ENCODE peak calls at places on chromosome 2, in five cellular contexts. Y, R, U, K and Z are unnamed samples.

GRCh38 chr2:129751409-129751808 is 228.1 kb upstream of the RAB6C start:
- DNase-seq in Y (no peak), R (no peak), U (no peak), K (no peak), Z (no peak)

GRCh38 chr2:105576440-105577241 is 168.1 kb upstream of the NCK2 start:
- DNase-seq in Y (peak; percentile 73), R (peak; percentile 47), U (no peak), K (no peak), Z (no peak)

GRCh38 chr2:72082021-72082739 is 65.5 kb downstream of the CYP26B1 start:
- DNase-seq in Y (no peak), R (no peak), U (no peak), K (no peak), Z (no peak)

GRCh38 chr2:127086800-127087737 is 19.9 kb downstream of the BIN1 start:
- DNase-seq in Y (no peak), R (peak; percentile 79), U (no peak), K (peak; percentile 84), Z (no peak)

GRCh38 chr2:234305846-234306245 is 191.0 kb downstream of the ARL4C start:
- DNase-seq in Y (peak; percentile 60), R (no peak), U (no peak), K (no peak), Z (no peak)

GRCh38 chr2:101889460-101890098 is 102.2 kb upstream of the IL1R2 start:
- DNase-seq in Y (no peak), R (no peak), U (no peak), K (no peak), Z (no peak)

GRCh38 chr2:56132138-56132537 is 51.7 kb upstream of the CCDC85A start:
- DNase-seq in Y (peak; percentile 41), R (no peak), U (no peak), K (no peak), Z (no peak)

GRCh38 chr2:38497670-38498037 is 105.1 kb downstream of the HNRNPLL start:
- DNase-seq in Y (no peak), R (no peak), U (no peak), K (no peak), Z (no peak)

GRCh38 chr2:238848941-238849853 is 1.3 kb downstream of the TWIST2 start:
- DNase-seq in Y (no peak), R (no peak), U (no peak), K (no peak), Z (no peak)

GRCh38 chr2:225690153-225690552 is 290.6 kb downstream of the NYAP2 start:
- DNase-seq in Y (no peak), R (no peak), U (no peak), K (no peak), Z (no peak)

GRCh38 chr2:105974800-105975199 is 219.3 kb downstream of the UXS1 start:
- DNase-seq in Y (no peak), R (no peak), U (no peak), K (no peak), Z (no peak)

GRCh38 chr2:16002575-16002974 is 62.2 kb downstream of the MYCN start:
- DNase-seq in Y (no peak), R (no peak), U (no peak), K (no peak), Z (no peak)

GRCh38 chr2:62705859-62706720 is 577 bp downstream of the EHBP1 start:
- DNase-seq in Y (peak; percentile 12), R (peak; percentile 57), U (peak; percentile 77), K (peak; percentile 60), Z (no peak)

GRCh38 chr2:199739413-199740110 is 111.4 kb downstream of the FTCDNL1 start:
- DNase-seq in Y (peak; percentile 40), R (peak; percentile 63), U (peak; percentile 81), K (peak; percentile 78), Z (peak; percentile 82)

GRCh38 chr2:118061135-118061955 is 26.9 kb upstream of the INSIG2 start:
- DNase-seq in Y (peak; percentile 64), R (no peak), U (no peak), K (peak; percentile 26), Z (no peak)

GRCh38 chr2:3257166-3257565 is 120.5 kb downstream of the EIPR1 start:
- DNase-seq in Y (no peak), R (no peak), U (no peak), K (no peak), Z (no peak)

GRCh38 chr2:238479847-238480246 is 53.1 kb downstream of the ASB1 start:
- DNase-seq in Y (no peak), R (no peak), U (no peak), K (no peak), Z (no peak)

GRCh38 chr2:209988010-209988409 is 14.4 kb upstream of the RPE start:
- DNase-seq in Y (no peak), R (no peak), U (no peak), K (no peak), Z (no peak)

GRCh38 chr2:85748948-85749875 is 4.6 kb upstream of the ATOH8 start:
- DNase-seq in Y (no peak), R (no peak), U (no peak), K (no peak), Z (no peak)

GRCh38 chr2:210546424-210547223 is 9.8 kb upstream of the CPS1 start:
- DNase-seq in Y (no peak), R (peak; percentile 8), U (no peak), K (no peak), Z (no peak)

GRCh38 chr2:70716131-70716766 is 51.8 kb downstream of the ADD2 start:
- DNase-seq in Y (no peak), R (no peak), U (no peak), K (no peak), Z (no peak)

GRCh38 chr2:31297751-31298150 is 63.8 kb downstream of the EHD3 start:
- DNase-seq in Y (peak; percentile 86), R (no peak), U (no peak), K (no peak), Z (no peak)

GRCh38 chr2:15510131-15510530 is 51.0 kb downstream of the NBAS start:
- DNase-seq in Y (no peak), R (no peak), U (no peak), K (no peak), Z (no peak)

GRCh38 chr2:204280239-204280638 is 265.0 kb upstream of the PARD3B start:
- DNase-seq in Y (no peak), R (no peak), U (no peak), K (no peak), Z (no peak)

GRCh38 chr2:98102878-98103277 is 15.9 kb downstream of the VWA3B start:
- DNase-seq in Y (no peak), R (no peak), U (no peak), K (no peak), Z (no peak)

GRCh38 chr2:57884281-57884680 is 162.3 kb upstream of the VRK2 start:
- DNase-seq in Y (no peak), R (no peak), U (no peak), K (no peak), Z (no peak)

GRCh38 chr2:1237785-1238184 is 175.5 kb upstream of the TPO start:
- DNase-seq in Y (no peak), R (no peak), U (no peak), K (no peak), Z (no peak)

GRCh38 chr2:102057502-102058292 is 65.9 kb downstream of the IL1R2 start:
- DNase-seq in Y (no peak), R (no peak), U (no peak), K (no peak), Z (no peak)

GRCh38 chr2:101734511-101735165 is 37.1 kb downstream of the MAP4K4 start:
- DNase-seq in Y (no peak), R (no peak), U (no peak), K (no peak), Z (no peak)

GRCh38 chr2:144240656-144241339 is 279.1 kb downstream of the ZEB2 start:
- DNase-seq in Y (no peak), R (no peak), U (no peak), K (no peak), Z (no peak)

GRCh38 chr2:192060161-192060560 is 134.6 kb downstream of the TMEFF2 start:
- DNase-seq in Y (no peak), R (no peak), U (no peak), K (no peak), Z (no peak)

GRCh38 chr2:101679037-101679726 is 18.3 kb upstream of the MAP4K4 start:
- DNase-seq in Y (no peak), R (no peak), U (no peak), K (no peak), Z (no peak)

GRCh38 chr2:172095905-172096660 is 6.6 kb downstream of the DLX2 start:
- DNase-seq in Y (no peak), R (no peak), U (no peak), K (no peak), Z (no peak)
- TF ChIP-seq CTCF in Y (peak; percentile 25), R (no peak), U (no peak), K (no peak), Z (no peak)

GRCh38 chr2:109201465-109202420 is 72.7 kb downstream of the SH3RF3 start:
- DNase-seq in Y (no peak), R (no peak), U (no peak), K (no peak), Z (no peak)
- TF ChIP-seq CTCF in Y (no peak), R (peak; percentile 31), U (no peak), K (no peak), Z (no peak)

GRCh38 chr2:66982766-66983165 is 414.4 kb upstream of the ETAA1 start:
- DNase-seq in Y (no peak), R (no peak), U (no peak), K (no peak), Z (no peak)
- TF ChIP-seq CTCF in Y (no peak), R (no peak), U (no peak), K (no peak), Z (no peak)

DNA sequence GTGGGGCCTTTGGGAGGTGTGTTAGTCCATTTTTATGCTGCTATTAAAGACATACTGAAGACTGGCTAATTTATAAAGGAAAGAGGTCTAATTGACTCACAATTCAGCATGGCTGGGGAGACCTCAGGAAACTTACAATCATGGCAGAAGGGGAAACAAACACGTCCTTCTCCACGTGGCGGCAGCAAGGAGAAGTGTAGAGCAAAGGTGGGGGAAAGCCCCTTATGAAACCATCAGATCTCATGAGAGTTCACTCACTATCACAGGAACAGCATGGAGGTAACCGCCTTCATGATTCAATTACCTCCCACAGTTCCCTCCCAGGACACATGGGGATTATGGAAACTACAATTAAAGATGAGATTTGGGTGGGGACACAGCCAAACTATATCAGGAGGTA is 187.1 kb upstream of the OSR1 start:
- DNase-seq in Y (no peak), R (no peak), U (no peak), K (no peak), Z (no peak)
- TF ChIP-seq CTCF in Y (no peak), R (no peak), U (no peak), K (no peak), Z (no peak)

GRCh38 chr2:215808996-215809395 is 204.4 kb downstream of the MREG start:
- DNase-seq in Y (peak; percentile 60), R (no peak), U (no peak), K (no peak), Z (no peak)
- TF ChIP-seq CTCF in Y (peak; percentile 35), R (no peak), U (no peak), K (peak; percentile 37), Z (no peak)

GRCh38 chr2:148507970-148508369 is 136.6 kb upstream of the EPC2 start:
- DNase-seq in Y (no peak), R (no peak), U (no peak), K (no peak), Z (no peak)

GRCh38 chr2:148508878-148509702 is 135.5 kb upstream of the EPC2 start:
- DNase-seq in Y (peak; percentile 78), R (peak; percentile 79), U (peak; percentile 89), K (peak; percentile 86), Z (peak; percentile 52)

GRCh38 chr2:148513425-148513824 is 131.1 kb upstream of the EPC2 start:
- DNase-seq in Y (no peak), R (no peak), U (no peak), K (no peak), Z (no peak)

GRCh38 chr2:148511883-148512282 is 132.7 kb upstream of the EPC2 start:
- DNase-seq in Y (no peak), R (no peak), U (no peak), K (no peak), Z (no peak)

GRCh38 chr2:148509703-148510036 is 134.9 kb upstream of the EPC2 start:
- DNase-seq in Y (no peak), R (no peak), U (no peak), K (no peak), Z (no peak)
- TF ChIP-seq CTCF in Y (no peak), R (no peak), U (no peak), K (no peak), Z (no peak)